ENCODE peak calls at places on chromosomes 13 and 19, in ten cellular contexts. One of them, this sample, is unnamed.

GRCh38 chr13:112178769-112179168 is 111.8 kb downstream of the SOX1 start:
- DNase-seq in HL-60: no peak
- DNase-seq in endothelial cell of umbilical vein: no peak
- DNase-seq in sigmoid colon: no peak
- DNase-seq in SK-N-SH: no peak
- DNase-seq in transverse colon: no peak
- DNase-seq in GM23338: no peak
- DNase-seq in HCT116: no peak
- DNase-seq in stomach: no peak
- DNase-seq in GM12892: no peak
- DNase-seq in this sample: no peak

GRCh38 chr13:67238277-67238859 is 8.2 kb upstream of the PCDH9 start:
- DNase-seq in HL-60: no peak
- DNase-seq in endothelial cell of umbilical vein: peak
- DNase-seq in sigmoid colon: no peak
- DNase-seq in SK-N-SH: peak
- DNase-seq in transverse colon: no peak
- DNase-seq in GM23338: peak
- DNase-seq in HCT116: peak
- DNase-seq in stomach: no peak
- DNase-seq in GM12892: no peak
- DNase-seq in this sample: no peak

GRCh38 chr19:51345076-51345620 is 3.2 kb upstream of the VSIG10L start:
- DNase-seq in HL-60: no peak
- DNase-seq in endothelial cell of umbilical vein: no peak
- DNase-seq in sigmoid colon: no peak
- DNase-seq in SK-N-SH: no peak
- DNase-seq in transverse colon: no peak
- DNase-seq in GM23338: no peak
- DNase-seq in HCT116: no peak
- DNase-seq in stomach: no peak
- DNase-seq in GM12892: no peak
- DNase-seq in this sample: no peak

GRCh38 chr19:50759886-50760285 is 10.4 kb upstream of the GPR32 start:
- DNase-seq in HL-60: no peak
- DNase-seq in endothelial cell of umbilical vein: peak
- DNase-seq in sigmoid colon: no peak
- DNase-seq in SK-N-SH: no peak
- DNase-seq in transverse colon: no peak
- DNase-seq in GM23338: peak
- DNase-seq in HCT116: peak
- DNase-seq in stomach: no peak
- DNase-seq in GM12892: no peak
- DNase-seq in this sample: no peak

GRCh38 chr19:29667390-29667783 is 2.1 kb downstream of the PLEKHF1 start:
- DNase-seq in HL-60: no peak
- DNase-seq in endothelial cell of umbilical vein: no peak
- DNase-seq in sigmoid colon: peak
- DNase-seq in SK-N-SH: no peak
- DNase-seq in transverse colon: no peak
- DNase-seq in GM23338: no peak
- DNase-seq in HCT116: no peak
- DNase-seq in stomach: no peak
- DNase-seq in GM12892: no peak
- DNase-seq in this sample: peak

GRCh38 chr13:37134411-37135041 is 29.1 kb upstream of the CSNK1A1L start:
- DNase-seq in HL-60: no peak
- DNase-seq in endothelial cell of umbilical vein: peak
- DNase-seq in sigmoid colon: no peak
- DNase-seq in SK-N-SH: no peak
- DNase-seq in transverse colon: no peak
- DNase-seq in GM23338: no peak
- DNase-seq in HCT116: no peak
- DNase-seq in stomach: no peak
- DNase-seq in GM12892: no peak
- DNase-seq in this sample: no peak

GRCh38 chr19:7775761-7776160 is 12.7 kb downstream of the CLEC4M start:
- DNase-seq in HL-60: no peak
- DNase-seq in endothelial cell of umbilical vein: no peak
- DNase-seq in sigmoid colon: no peak
- DNase-seq in SK-N-SH: no peak
- DNase-seq in transverse colon: no peak
- DNase-seq in GM23338: no peak
- DNase-seq in HCT116: no peak
- DNase-seq in stomach: no peak
- DNase-seq in GM12892: no peak
- DNase-seq in this sample: no peak

GRCh38 chr13:28013482-28013881 is 25.0 kb upstream of the URAD start:
- DNase-seq in HL-60: no peak
- DNase-seq in endothelial cell of umbilical vein: no peak
- DNase-seq in sigmoid colon: no peak
- DNase-seq in SK-N-SH: no peak
- DNase-seq in transverse colon: no peak
- DNase-seq in GM23338: no peak
- DNase-seq in HCT116: no peak
- DNase-seq in stomach: no peak
- DNase-seq in GM12892: no peak
- DNase-seq in this sample: no peak

GRCh38 chr13:32538234-32538620 is 368 bp downstream of the N4BP2L2 start:
- DNase-seq in HL-60: peak
- DNase-seq in endothelial cell of umbilical vein: no peak
- DNase-seq in sigmoid colon: peak
- DNase-seq in SK-N-SH: peak
- DNase-seq in transverse colon: no peak
- DNase-seq in GM23338: no peak
- DNase-seq in HCT116: no peak
- DNase-seq in stomach: peak
- DNase-seq in GM12892: peak
- DNase-seq in this sample: peak

GRCh38 chr13:32535748-32536147 is 2.8 kb downstream of the N4BP2L2 start:
- DNase-seq in HL-60: no peak
- DNase-seq in endothelial cell of umbilical vein: no peak
- DNase-seq in sigmoid colon: no peak
- DNase-seq in SK-N-SH: no peak
- DNase-seq in transverse colon: no peak
- DNase-seq in GM23338: no peak
- DNase-seq in HCT116: no peak
- DNase-seq in stomach: no peak
- DNase-seq in GM12892: no peak
- DNase-seq in this sample: no peak

GRCh38 chr13:32535140-32535539 is 3.5 kb downstream of the N4BP2L2 start:
- DNase-seq in HL-60: no peak
- DNase-seq in endothelial cell of umbilical vein: no peak
- DNase-seq in sigmoid colon: no peak
- DNase-seq in SK-N-SH: no peak
- DNase-seq in transverse colon: no peak
- DNase-seq in GM23338: no peak
- DNase-seq in HCT116: no peak
- DNase-seq in stomach: no peak
- DNase-seq in GM12892: no peak
- DNase-seq in this sample: no peak

GRCh38 chr13:32537580-32538233 is 888 bp downstream of the N4BP2L2 start:
- DNase-seq in HL-60: peak
- DNase-seq in endothelial cell of umbilical vein: peak
- DNase-seq in sigmoid colon: no peak
- DNase-seq in SK-N-SH: no peak
- DNase-seq in transverse colon: peak
- DNase-seq in GM23338: peak
- DNase-seq in HCT116: peak
- DNase-seq in stomach: peak
- DNase-seq in GM12892: no peak
- DNase-seq in this sample: no peak

GRCh38 chr13:32538621-32539246 is at the start of gene N4BP2L2:
- DNase-seq in HL-60: peak
- DNase-seq in endothelial cell of umbilical vein: peak
- DNase-seq in sigmoid colon: peak
- DNase-seq in SK-N-SH: peak
- DNase-seq in transverse colon: peak
- DNase-seq in GM23338: peak
- DNase-seq in HCT116: peak
- DNase-seq in stomach: peak
- DNase-seq in GM12892: peak
- DNase-seq in this sample: peak
- TF ChIP-seq POLR2AphosphoS5 in HL-60: peak
- TF ChIP-seq POLR2AphosphoS5 in endothelial cell of umbilical vein: peak
- TF ChIP-seq POLR2AphosphoS5 in sigmoid colon: peak
- TF ChIP-seq POLR2AphosphoS5 in SK-N-SH: peak
- TF ChIP-seq POLR2AphosphoS5 in transverse colon: peak
- TF ChIP-seq POLR2AphosphoS5 in GM23338: peak
- TF ChIP-seq POLR2AphosphoS5 in HCT116: peak
- TF ChIP-seq POLR2AphosphoS5 in stomach: peak
- TF ChIP-seq POLR2AphosphoS5 in GM12892: peak
- TF ChIP-seq POLR2AphosphoS5 in this sample: peak

GRCh38 chr13:97127842-97128241 is 94.3 kb upstream of the MBNL2 start:
- DNase-seq in HL-60: no peak
- DNase-seq in endothelial cell of umbilical vein: no peak
- DNase-seq in sigmoid colon: no peak
- DNase-seq in SK-N-SH: no peak
- DNase-seq in transverse colon: no peak
- DNase-seq in GM23338: peak
- DNase-seq in HCT116: no peak
- DNase-seq in stomach: no peak
- DNase-seq in GM12892: no peak
- DNase-seq in this sample: no peak

GRCh38 chr13:97124237-97124636 is 97.9 kb upstream of the MBNL2 start:
- DNase-seq in HL-60: no peak
- DNase-seq in endothelial cell of umbilical vein: no peak
- DNase-seq in sigmoid colon: no peak
- DNase-seq in SK-N-SH: no peak
- DNase-seq in transverse colon: no peak
- DNase-seq in GM23338: no peak
- DNase-seq in HCT116: no peak
- DNase-seq in stomach: no peak
- DNase-seq in GM12892: no peak
- DNase-seq in this sample: no peak

GRCh38 chr13:97122381-97122996 is 99.6 kb upstream of the MBNL2 start:
- DNase-seq in HL-60: no peak
- DNase-seq in endothelial cell of umbilical vein: peak
- DNase-seq in sigmoid colon: no peak
- DNase-seq in SK-N-SH: no peak
- DNase-seq in transverse colon: no peak
- DNase-seq in GM23338: no peak
- DNase-seq in HCT116: peak
- DNase-seq in stomach: no peak
- DNase-seq in GM12892: no peak
- DNase-seq in this sample: no peak

GRCh38 chr13:97125051-97125809 is 96.9 kb upstream of the MBNL2 start:
- DNase-seq in HL-60: no peak
- DNase-seq in endothelial cell of umbilical vein: no peak
- DNase-seq in sigmoid colon: peak
- DNase-seq in SK-N-SH: peak
- DNase-seq in transverse colon: no peak
- DNase-seq in GM23338: peak
- DNase-seq in HCT116: peak
- DNase-seq in stomach: no peak
- DNase-seq in GM12892: no peak
- DNase-seq in this sample: no peak

DNA sequence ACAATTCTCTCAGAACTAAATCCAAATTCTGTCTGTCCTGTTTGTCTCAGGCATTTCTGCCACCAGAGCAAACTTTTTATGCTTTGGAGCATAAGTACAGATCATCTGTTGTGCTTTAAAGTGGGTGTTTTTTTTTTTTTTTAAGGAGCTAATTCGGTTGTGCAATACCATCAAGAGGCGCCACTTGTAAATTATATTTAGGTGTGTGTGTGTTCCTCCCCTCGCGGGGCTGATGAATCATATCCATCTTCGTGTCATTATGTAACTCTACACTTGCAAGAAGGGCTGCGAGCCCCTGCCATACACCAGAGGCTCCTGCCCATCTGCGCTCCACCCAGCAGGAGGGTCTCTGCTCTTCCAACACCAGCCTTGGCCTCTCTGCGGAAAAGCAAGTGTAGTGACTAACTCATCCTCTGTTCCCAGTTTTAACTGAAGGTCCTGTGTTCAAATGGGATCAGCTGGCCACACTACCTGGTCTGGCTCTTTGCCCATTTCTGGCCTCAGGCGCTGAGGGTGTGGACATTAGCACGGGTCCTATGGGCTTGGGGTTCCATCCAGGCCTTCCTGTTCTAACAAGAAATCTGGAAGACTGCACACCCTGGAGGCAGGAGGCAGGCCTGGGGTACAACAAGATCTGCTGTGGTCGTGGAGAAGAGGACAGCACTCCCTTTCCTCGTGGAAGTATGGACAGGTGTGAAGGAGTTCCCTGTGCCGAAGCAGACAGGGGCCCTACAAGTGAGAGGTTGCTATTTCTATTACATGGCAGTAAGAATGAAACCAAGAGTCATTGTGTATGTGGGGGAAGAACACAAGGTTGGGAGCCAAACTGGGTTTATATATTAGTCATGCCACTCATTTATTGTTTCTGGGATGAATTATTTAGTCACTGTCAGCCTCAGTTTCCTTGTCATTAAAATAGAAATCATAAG is 96.1 kb upstream of the MBNL2 start:
- DNase-seq in HL-60: peak
- DNase-seq in endothelial cell of umbilical vein: no peak
- DNase-seq in sigmoid colon: peak
- DNase-seq in SK-N-SH: no peak
- DNase-seq in transverse colon: no peak
- DNase-seq in GM23338: no peak
- DNase-seq in HCT116: no peak
- DNase-seq in stomach: no peak
- DNase-seq in GM12892: peak
- DNase-seq in this sample: no peak
- TF ChIP-seq POLR2AphosphoS5 in HL-60: no peak
- TF ChIP-seq POLR2AphosphoS5 in endothelial cell of umbilical vein: no peak
- TF ChIP-seq POLR2AphosphoS5 in sigmoid colon: peak
- TF ChIP-seq POLR2AphosphoS5 in SK-N-SH: no peak
- TF ChIP-seq POLR2AphosphoS5 in transverse colon: no peak
- TF ChIP-seq POLR2AphosphoS5 in GM23338: no peak
- TF ChIP-seq POLR2AphosphoS5 in HCT116: no peak
- TF ChIP-seq POLR2AphosphoS5 in stomach: no peak
- TF ChIP-seq POLR2AphosphoS5 in GM12892: no peak
- TF ChIP-seq POLR2AphosphoS5 in this sample: no peak

GRCh38 chr13:44412341-44412935 is 38.8 kb downstream of the SERP2 start:
- DNase-seq in HL-60: no peak
- DNase-seq in endothelial cell of umbilical vein: no peak
- DNase-seq in sigmoid colon: no peak
- DNase-seq in SK-N-SH: no peak
- DNase-seq in transverse colon: no peak
- DNase-seq in GM23338: no peak
- DNase-seq in HCT116: no peak
- DNase-seq in stomach: no peak
- DNase-seq in GM12892: no peak
- DNase-seq in this sample: no peak

GRCh38 chr13:44416297-44416696 is 42.7 kb downstream of the SERP2 start:
- DNase-seq in HL-60: peak
- DNase-seq in endothelial cell of umbilical vein: no peak
- DNase-seq in sigmoid colon: no peak
- DNase-seq in SK-N-SH: no peak
- DNase-seq in transverse colon: no peak
- DNase-seq in GM23338: no peak
- DNase-seq in HCT116: no peak
- DNase-seq in stomach: no peak
- DNase-seq in GM12892: no peak
- DNase-seq in this sample: no peak

GRCh38 chr13:44413095-44413494 is 39.5 kb downstream of the SERP2 start:
- DNase-seq in HL-60: no peak
- DNase-seq in endothelial cell of umbilical vein: peak
- DNase-seq in sigmoid colon: no peak
- DNase-seq in SK-N-SH: no peak
- DNase-seq in transverse colon: no peak
- DNase-seq in GM23338: no peak
- DNase-seq in HCT116: no peak
- DNase-seq in stomach: no peak
- DNase-seq in GM12892: no peak
- DNase-seq in this sample: no peak

GRCh38 chr13:44415815-44416214 is 42.2 kb downstream of the SERP2 start:
- DNase-seq in HL-60: no peak
- DNase-seq in endothelial cell of umbilical vein: no peak
- DNase-seq in sigmoid colon: no peak
- DNase-seq in SK-N-SH: no peak
- DNase-seq in transverse colon: no peak
- DNase-seq in GM23338: peak
- DNase-seq in HCT116: no peak
- DNase-seq in stomach: no peak
- DNase-seq in GM12892: no peak
- DNase-seq in this sample: no peak

DNA sequence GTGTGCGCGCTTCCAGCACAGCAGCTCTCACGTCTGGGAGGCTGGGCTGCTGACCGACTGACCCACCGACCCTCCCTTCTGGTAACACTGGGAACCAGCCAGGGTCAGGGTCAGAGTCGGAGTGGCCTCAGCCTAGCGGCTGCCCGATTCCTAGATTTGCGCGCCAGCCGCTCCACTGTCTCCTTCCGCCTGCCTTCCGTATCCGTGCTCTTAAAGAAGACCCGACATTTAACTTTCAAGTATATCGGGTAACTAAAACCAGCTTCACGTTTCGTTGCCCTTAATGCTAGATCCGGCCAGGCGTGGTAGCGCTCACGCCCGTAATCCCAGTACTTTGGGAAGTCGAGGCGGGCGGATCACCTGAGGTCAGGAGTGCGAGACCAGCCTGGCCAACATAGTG is 41.1 kb downstream of the SERP2 start:
- DNase-seq in HL-60: no peak
- DNase-seq in endothelial cell of umbilical vein: no peak
- DNase-seq in sigmoid colon: no peak
- DNase-seq in SK-N-SH: no peak
- DNase-seq in transverse colon: no peak
- DNase-seq in GM23338: no peak
- DNase-seq in HCT116: no peak
- DNase-seq in stomach: no peak
- DNase-seq in GM12892: no peak
- DNase-seq in this sample: no peak
- TF ChIP-seq POLR2AphosphoS5 in HL-60: no peak
- TF ChIP-seq POLR2AphosphoS5 in endothelial cell of umbilical vein: no peak
- TF ChIP-seq POLR2AphosphoS5 in sigmoid colon: no peak
- TF ChIP-seq POLR2AphosphoS5 in SK-N-SH: no peak
- TF ChIP-seq POLR2AphosphoS5 in transverse colon: no peak
- TF ChIP-seq POLR2AphosphoS5 in GM23338: no peak
- TF ChIP-seq POLR2AphosphoS5 in HCT116: no peak
- TF ChIP-seq POLR2AphosphoS5 in stomach: no peak
- TF ChIP-seq POLR2AphosphoS5 in GM12892: no peak
- TF ChIP-seq POLR2AphosphoS5 in this sample: no peak

DNA sequence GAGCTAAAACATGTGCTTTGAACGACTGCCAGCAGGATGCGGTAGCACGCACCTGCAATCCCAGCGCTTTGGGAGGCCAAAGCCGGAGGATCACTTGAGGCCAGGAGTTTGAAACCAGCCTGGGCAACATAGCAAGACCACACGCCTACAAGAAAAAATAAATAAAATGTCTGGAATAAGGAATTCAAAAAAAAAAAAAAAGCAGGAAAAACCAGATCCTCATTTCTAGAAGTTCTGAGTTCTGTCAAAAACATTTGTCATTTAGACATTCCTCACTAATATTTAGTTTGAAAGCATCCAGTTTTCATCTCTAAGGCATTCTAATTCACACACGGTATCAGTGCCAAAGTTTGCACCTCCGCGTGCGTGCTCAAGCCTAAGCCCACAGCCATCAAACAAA is 36.9 kb upstream of the USE1 start:
- DNase-seq in HL-60: no peak
- DNase-seq in endothelial cell of umbilical vein: no peak
- DNase-seq in sigmoid colon: no peak
- DNase-seq in SK-N-SH: no peak
- DNase-seq in transverse colon: no peak
- DNase-seq in GM23338: no peak
- DNase-seq in HCT116: no peak
- DNase-seq in stomach: no peak
- DNase-seq in GM12892: no peak
- DNase-seq in this sample: no peak
- TF ChIP-seq POLR2AphosphoS5 in HL-60: no peak
- TF ChIP-seq POLR2AphosphoS5 in endothelial cell of umbilical vein: no peak
- TF ChIP-seq POLR2AphosphoS5 in sigmoid colon: no peak
- TF ChIP-seq POLR2AphosphoS5 in SK-N-SH: no peak
- TF ChIP-seq POLR2AphosphoS5 in transverse colon: no peak
- TF ChIP-seq POLR2AphosphoS5 in GM23338: no peak
- TF ChIP-seq POLR2AphosphoS5 in HCT116: no peak
- TF ChIP-seq POLR2AphosphoS5 in stomach: no peak
- TF ChIP-seq POLR2AphosphoS5 in GM12892: no peak
- TF ChIP-seq POLR2AphosphoS5 in this sample: no peak

This sample was measured in breast epithelium.